ENCODE peak calls at places on chromosomes 3 and 15, in six cellular contexts. R is HepG2, H is H1, Y is HCT116, F is GM12878, Q is K562. I is an unnamed sample. For H3K4me1, the result is how much of the 10 kb centered on the place peaks cover.

GRCh38 chr3:52532838-52533622 is 627 bp downstream of the NT5DC2 start:
- DNase-seq in R (no peak), Q (peak), Y (no peak), H (peak), F (no peak), I (peak)

GRCh38 chr3:106214641-106215040 is 345.8 kb upstream of the CBLB start:
- DNase-seq in Q (no peak), Y (no peak), F (no peak), H (no peak), R (no peak), I (no peak)

GRCh38 chr15:93072440-93073394 is 16.3 kb downstream of the RGMA start:
- DNase-seq in Y (peak), Q (peak), R (peak), F (no peak), H (peak), I (peak)

GRCh38 chr15:81329446-81329845 is 5.5 kb upstream of the STARD5 start:
- DNase-seq in F (no peak), R (no peak), H (no peak), Y (no peak), Q (no peak), I (no peak)

GRCh38 chr3:10196389-10197052 is 31.8 kb downstream of the IRAK2 start:
- DNase-seq in Q (no peak), H (no peak), F (peak), Y (no peak), R (no peak), I (no peak)

GRCh38 chr3:156473341-156473740 is 81.6 kb downstream of the SSR3 start:
- DNase-seq in Y (no peak), H (no peak), Q (no peak), R (no peak), F (no peak), I (no peak)

GRCh38 chr15:90351479-90352108 is 490 bp upstream of the ZNF774 start:
- DNase-seq in R (no peak), Q (peak), Y (no peak), F (no peak), H (peak), I (no peak)

GRCh38 chr3:156304406-156304805 is 184.0 kb downstream of the KCNAB1 start:
- DNase-seq in H (no peak), R (no peak), Q (no peak), F (no peak), Y (no peak), I (no peak)

GRCh38 chr3:42655331-42655888 is 1.9 kb downstream of the ZBTB47 start:
- DNase-seq in H (peak), R (no peak), F (no peak), Q (no peak), Y (no peak), I (no peak)

GRCh38 chr3:19541284-19541683 is 392.7 kb downstream of the EFHB start:
- DNase-seq in Y (no peak), R (no peak), H (no peak), Q (no peak), F (no peak), I (no peak)

GRCh38 chr3:50352762-50353161 is 2.1 kb downstream of the CYB561D2 start:
- DNase-seq in H (no peak), Q (no peak), Y (no peak), F (no peak), R (no peak), I (no peak)

GRCh38 chr3:40828741-40829415 is 304.1 kb downstream of the ZNF621 start:
- DNase-seq in R (no peak), F (no peak), H (no peak), Q (no peak), Y (no peak), I (no peak)

GRCh38 chr3:48686538-48687219 is 964 bp upstream of the NCKIPSD start:
- DNase-seq in H (peak), R (no peak), Q (no peak), F (no peak), Y (no peak), I (no peak)
- H3K4me3 ChIP-seq in H (no peak), R (peak), Q (peak), F (no peak), Y (no peak), I (no peak)

GRCh38 chr3:109187390-109187789 is 50.9 kb downstream of the C3orf85 start:
- DNase-seq in R (no peak), Y (no peak), Q (no peak), H (peak), F (no peak), I (no peak)

GRCh38 chr3:109188726-109189125 is 52.2 kb downstream of the C3orf85 start:
- DNase-seq in Q (no peak), Y (no peak), H (no peak), R (no peak), F (no peak), I (no peak)

GRCh38 chr3:109184726-109185125 is 48.2 kb downstream of the C3orf85 start:
- DNase-seq in Y (no peak), R (no peak), Q (no peak), H (no peak), F (no peak), I (no peak)
- TF ChIP-seq ZNF274 in Y (no peak), R (no peak), Q (no peak), H (no peak), F (no peak), I (no peak)

GRCh38 chr3:58039609-58040008 is 31.4 kb downstream of the FLNB start:
- DNase-seq in R (no peak), H (no peak), Q (no peak), F (no peak), Y (no peak), I (peak)
- H3K4me1 ChIP-seq in R (half or more), H (half or more), Q (under half), F (half or more), Y (half or more), I (under half)

GRCh38 chr15:26890988-26891387 is 24.1 kb downstream of the GABRA5 start:
- DNase-seq in F (no peak), H (no peak), Q (no peak), R (no peak), Y (no peak), I (no peak)

GRCh38 chr15:26893351-26894065 is 26.6 kb downstream of the GABRA5 start:
- DNase-seq in F (no peak), Q (no peak), Y (no peak), R (no peak), H (no peak), I (no peak)

GRCh38 chr15:26892678-26893077 is 25.8 kb downstream of the GABRA5 start:
- DNase-seq in Q (no peak), R (no peak), F (no peak), H (no peak), Y (no peak), I (no peak)

GRCh38 chr15:26891448-26891881 is 24.6 kb downstream of the GABRA5 start:
- DNase-seq in Y (no peak), F (no peak), H (peak), Q (peak), R (peak), I (peak)

GRCh38 chr15:26892119-26892518 is 25.3 kb downstream of the GABRA5 start:
- DNase-seq in Y (no peak), R (no peak), H (no peak), F (no peak), Q (no peak), I (no peak)
- H3K4me3 ChIP-seq in Y (no peak), R (no peak), H (no peak), F (no peak), Q (no peak), I (no peak)